ENCODE peak calls at places on chromosomes 2 and 18, in six cellular contexts. One of them, this sample, is unnamed.

GRCh38 chr2:105883911-105884694 is 139.4 kb downstream of the NCK2 start:
- DNase-seq in lower leg skin: no peak
- DNase-seq in neural crest cell: no peak
- DNase-seq in AG09319: no peak
- DNase-seq in heart left ventricle: no peak
- DNase-seq in endothelial cell: no peak
- DNase-seq in this sample: no peak

GRCh38 chr2:37378411-37378810 is 34.0 kb downstream of the QPCT start:
- DNase-seq in endothelial cell: no peak
- DNase-seq in AG09319: no peak
- DNase-seq in heart left ventricle: no peak
- DNase-seq in lower leg skin: peak
- DNase-seq in neural crest cell: no peak
- DNase-seq in this sample: peak

GRCh38 chr2:55090702-55091101 is 40.5 kb upstream of the RTN4 start:
- DNase-seq in neural crest cell: no peak
- DNase-seq in endothelial cell: no peak
- DNase-seq in AG09319: no peak
- DNase-seq in lower leg skin: no peak
- DNase-seq in heart left ventricle: no peak
- DNase-seq in this sample: no peak

GRCh38 chr2:127623388-127624320 is 22.3 kb upstream of the GPR17 start:
- DNase-seq in heart left ventricle: no peak
- DNase-seq in endothelial cell: no peak
- DNase-seq in lower leg skin: no peak
- DNase-seq in AG09319: no peak
- DNase-seq in neural crest cell: no peak
- DNase-seq in this sample: no peak

GRCh38 chr2:239716536-239717318 is 308.4 kb downstream of the NDUFA10 start:
- DNase-seq in endothelial cell: no peak
- DNase-seq in neural crest cell: no peak
- DNase-seq in heart left ventricle: no peak
- DNase-seq in lower leg skin: peak
- DNase-seq in AG09319: no peak
- DNase-seq in this sample: no peak

GRCh38 chr2:143955416-143956075 is 564.4 kb downstream of the ZEB2 start:
- DNase-seq in neural crest cell: no peak
- DNase-seq in endothelial cell: no peak
- DNase-seq in AG09319: no peak
- DNase-seq in lower leg skin: no peak
- DNase-seq in heart left ventricle: no peak
- DNase-seq in this sample: no peak

GRCh38 chr2:191976436-191976835 is 129.5 kb upstream of the CAVIN2 start:
- DNase-seq in lower leg skin: no peak
- DNase-seq in heart left ventricle: no peak
- DNase-seq in neural crest cell: no peak
- DNase-seq in AG09319: peak
- DNase-seq in endothelial cell: no peak
- DNase-seq in this sample: peak

GRCh38 chr2:204024503-204024902 is 87.9 kb downstream of the ICOS start:
- DNase-seq in neural crest cell: peak
- DNase-seq in heart left ventricle: no peak
- DNase-seq in AG09319: no peak
- DNase-seq in endothelial cell: peak
- DNase-seq in lower leg skin: no peak
- DNase-seq in this sample: peak

GRCh38 chr2:142694282-142694681 is 183.2 kb upstream of the KYNU start:
- DNase-seq in heart left ventricle: no peak
- DNase-seq in neural crest cell: no peak
- DNase-seq in AG09319: no peak
- DNase-seq in endothelial cell: no peak
- DNase-seq in lower leg skin: no peak
- DNase-seq in this sample: no peak

GRCh38 chr18:78736015-78736690 is 243.5 kb upstream of the SALL3 start:
- DNase-seq in AG09319: no peak
- DNase-seq in heart left ventricle: no peak
- DNase-seq in neural crest cell: no peak
- DNase-seq in lower leg skin: no peak
- DNase-seq in endothelial cell: no peak
- DNase-seq in this sample: no peak

GRCh38 chr18:24026457-24026856 is 11.9 kb downstream of the TTC39C start:
- DNase-seq in AG09319: no peak
- DNase-seq in heart left ventricle: no peak
- DNase-seq in neural crest cell: no peak
- DNase-seq in endothelial cell: no peak
- DNase-seq in lower leg skin: peak
- DNase-seq in this sample: no peak

GRCh38 chr2:230140667-230141066 is 71.9 kb upstream of the SLC16A14 start:
- DNase-seq in lower leg skin: no peak
- DNase-seq in neural crest cell: no peak
- DNase-seq in endothelial cell: no peak
- DNase-seq in heart left ventricle: no peak
- DNase-seq in AG09319: no peak
- DNase-seq in this sample: no peak

GRCh38 chr2:204109681-204110080 is 173.1 kb downstream of the ICOS start:
- DNase-seq in lower leg skin: no peak
- DNase-seq in neural crest cell: no peak
- DNase-seq in AG09319: no peak
- DNase-seq in heart left ventricle: no peak
- DNase-seq in endothelial cell: no peak
- DNase-seq in this sample: no peak

GRCh38 chr18:46060359-46060841 is 11.7 kb downstream of the PSTPIP2 start:
- DNase-seq in endothelial cell: no peak
- DNase-seq in neural crest cell: no peak
- DNase-seq in AG09319: no peak
- DNase-seq in lower leg skin: no peak
- DNase-seq in heart left ventricle: no peak
- DNase-seq in this sample: no peak

GRCh38 chr2:29071032-29071975 is 3.0 kb downstream of the PCARE start:
- DNase-seq in lower leg skin: no peak
- DNase-seq in heart left ventricle: no peak
- DNase-seq in neural crest cell: no peak
- DNase-seq in AG09319: no peak
- DNase-seq in endothelial cell: no peak
- DNase-seq in this sample: no peak

GRCh38 chr18:39173022-39173421 is 1607.4 kb upstream of the CELF4 start:
- DNase-seq in heart left ventricle: no peak
- DNase-seq in lower leg skin: no peak
- DNase-seq in neural crest cell: no peak
- DNase-seq in endothelial cell: no peak
- DNase-seq in AG09319: no peak
- DNase-seq in this sample: peak

GRCh38 chr2:219142329-219142728 is 18.3 kb downstream of the NHEJ1 start:
- DNase-seq in endothelial cell: no peak
- DNase-seq in lower leg skin: no peak
- DNase-seq in neural crest cell: no peak
- DNase-seq in AG09319: peak
- DNase-seq in heart left ventricle: no peak
- DNase-seq in this sample: peak

GRCh38 chr2:134245340-134245984 is 8.4 kb upstream of the MGAT5 start:
- DNase-seq in endothelial cell: peak
- DNase-seq in heart left ventricle: peak
- DNase-seq in lower leg skin: peak
- DNase-seq in neural crest cell: peak
- DNase-seq in AG09319: no peak
- DNase-seq in this sample: peak

GRCh38 chr18:24930478-24930877 is 421.5 kb downstream of the ZNF521 start:
- DNase-seq in endothelial cell: no peak
- DNase-seq in neural crest cell: no peak
- DNase-seq in lower leg skin: no peak
- DNase-seq in AG09319: no peak
- DNase-seq in heart left ventricle: no peak
- DNase-seq in this sample: no peak

GRCh38 chr2:179569834-179570233 is 291.6 kb downstream of the ZNF385B start:
- DNase-seq in lower leg skin: peak
- DNase-seq in heart left ventricle: no peak
- DNase-seq in endothelial cell: no peak
- DNase-seq in neural crest cell: no peak
- DNase-seq in AG09319: no peak
- DNase-seq in this sample: no peak

GRCh38 chr2:225177098-225177497 is 134.8 kb upstream of the DOCK10 start:
- DNase-seq in heart left ventricle: no peak
- DNase-seq in neural crest cell: no peak
- DNase-seq in lower leg skin: no peak
- DNase-seq in AG09319: peak
- DNase-seq in endothelial cell: no peak
- DNase-seq in this sample: no peak

GRCh38 chr2:26020214-26020613 is 13.7 kb upstream of the RAB10 start:
- DNase-seq in neural crest cell: no peak
- DNase-seq in heart left ventricle: no peak
- DNase-seq in endothelial cell: no peak
- DNase-seq in AG09319: no peak
- DNase-seq in lower leg skin: no peak
- DNase-seq in this sample: no peak

GRCh38 chr2:26024260-26024659 is 9.6 kb upstream of the RAB10 start:
- DNase-seq in neural crest cell: no peak
- DNase-seq in heart left ventricle: no peak
- DNase-seq in endothelial cell: no peak
- DNase-seq in AG09319: no peak
- DNase-seq in lower leg skin: no peak
- DNase-seq in this sample: no peak

DNA sequence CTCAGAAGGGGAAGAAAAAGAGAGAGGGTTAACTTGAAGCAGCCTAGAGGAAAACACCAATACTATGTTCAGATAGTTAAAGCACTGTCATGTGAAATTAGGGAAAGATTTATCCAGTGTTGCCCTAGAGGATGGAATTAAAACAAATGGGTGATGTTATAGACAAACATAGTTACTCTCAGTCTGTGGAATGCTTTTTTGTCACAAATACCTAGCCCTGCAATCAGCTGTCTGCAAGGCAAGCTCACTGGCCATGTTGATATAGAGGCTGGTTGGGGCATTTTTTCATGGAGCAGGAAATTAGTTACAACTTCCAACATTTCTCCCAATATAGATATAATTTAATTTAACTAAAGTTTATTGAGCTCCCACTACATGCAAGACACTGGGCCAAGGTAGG is 8.4 kb upstream of the RAB10 start:
- DNase-seq in endothelial cell: no peak
- DNase-seq in AG09319: no peak
- DNase-seq in lower leg skin: no peak
- DNase-seq in neural crest cell: no peak
- DNase-seq in heart left ventricle: no peak
- DNase-seq in this sample: no peak
- TF ChIP-seq CTCF in endothelial cell: no peak
- TF ChIP-seq CTCF in AG09319: no peak
- TF ChIP-seq CTCF in lower leg skin: no peak
- TF ChIP-seq CTCF in neural crest cell: no peak
- TF ChIP-seq CTCF in heart left ventricle: no peak
- TF ChIP-seq CTCF in this sample: no peak

DNA sequence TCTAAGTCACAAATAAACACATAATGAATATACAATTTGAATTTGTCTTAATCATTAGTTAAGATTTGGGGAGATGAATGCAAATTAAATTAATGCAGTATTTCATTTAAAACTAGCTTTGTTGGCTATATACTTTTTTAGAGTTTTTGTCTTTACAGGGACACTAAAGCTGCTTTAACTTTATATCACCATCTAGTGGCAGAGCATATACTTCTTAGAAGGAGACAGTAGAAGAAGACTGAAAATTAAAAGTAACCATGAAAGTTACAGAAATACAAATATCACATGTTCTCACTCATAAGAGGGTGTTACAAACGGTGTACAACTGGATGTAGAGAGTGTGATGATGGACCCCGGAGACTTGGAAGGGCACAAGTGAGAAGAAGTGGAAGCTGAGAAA is 268.3 kb upstream of the NETO1 start:
- DNase-seq in lower leg skin: no peak
- DNase-seq in endothelial cell: no peak
- DNase-seq in AG09319: no peak
- DNase-seq in neural crest cell: no peak
- DNase-seq in heart left ventricle: no peak
- DNase-seq in this sample: no peak
- TF ChIP-seq CTCF in lower leg skin: no peak
- TF ChIP-seq CTCF in endothelial cell: peak
- TF ChIP-seq CTCF in AG09319: peak
- TF ChIP-seq CTCF in neural crest cell: peak
- TF ChIP-seq CTCF in heart left ventricle: peak
- TF ChIP-seq CTCF in this sample: peak

GRCh38 chr18:9612215-9612830 is 2.0 kb downstream of the PPP4R1 start:
- DNase-seq in AG09319: no peak
- DNase-seq in neural crest cell: no peak
- DNase-seq in heart left ventricle: no peak
- DNase-seq in lower leg skin: no peak
- DNase-seq in endothelial cell: no peak
- DNase-seq in this sample: peak

GRCh38 chr18:9614401-9615279 is at the start of gene PPP4R1:
- DNase-seq in heart left ventricle: peak
- DNase-seq in endothelial cell: peak
- DNase-seq in neural crest cell: peak
- DNase-seq in AG09319: no peak
- DNase-seq in lower leg skin: peak
- DNase-seq in this sample: peak

GRCh38 chr18:9615280-9615797 is 980 bp upstream of the PPP4R1 start:
- DNase-seq in neural crest cell: no peak
- DNase-seq in heart left ventricle: no peak
- DNase-seq in AG09319: no peak
- DNase-seq in endothelial cell: no peak
- DNase-seq in lower leg skin: no peak
- DNase-seq in this sample: no peak

GRCh38 chr18:9612989-9613388 is 1.4 kb downstream of the PPP4R1 start:
- DNase-seq in heart left ventricle: no peak
- DNase-seq in AG09319: no peak
- DNase-seq in neural crest cell: no peak
- DNase-seq in endothelial cell: no peak
- DNase-seq in lower leg skin: no peak
- DNase-seq in this sample: no peak

GRCh38 chr18:9613550-9614400 is 584 bp downstream of the PPP4R1 start:
- DNase-seq in lower leg skin: peak
- DNase-seq in endothelial cell: peak
- DNase-seq in neural crest cell: peak
- DNase-seq in heart left ventricle: peak
- DNase-seq in AG09319: no peak
- DNase-seq in this sample: peak
- TF ChIP-seq CTCF in lower leg skin: no peak
- TF ChIP-seq CTCF in endothelial cell: no peak
- TF ChIP-seq CTCF in neural crest cell: no peak
- TF ChIP-seq CTCF in heart left ventricle: no peak
- TF ChIP-seq CTCF in AG09319: no peak
- TF ChIP-seq CTCF in this sample: no peak

DNA sequence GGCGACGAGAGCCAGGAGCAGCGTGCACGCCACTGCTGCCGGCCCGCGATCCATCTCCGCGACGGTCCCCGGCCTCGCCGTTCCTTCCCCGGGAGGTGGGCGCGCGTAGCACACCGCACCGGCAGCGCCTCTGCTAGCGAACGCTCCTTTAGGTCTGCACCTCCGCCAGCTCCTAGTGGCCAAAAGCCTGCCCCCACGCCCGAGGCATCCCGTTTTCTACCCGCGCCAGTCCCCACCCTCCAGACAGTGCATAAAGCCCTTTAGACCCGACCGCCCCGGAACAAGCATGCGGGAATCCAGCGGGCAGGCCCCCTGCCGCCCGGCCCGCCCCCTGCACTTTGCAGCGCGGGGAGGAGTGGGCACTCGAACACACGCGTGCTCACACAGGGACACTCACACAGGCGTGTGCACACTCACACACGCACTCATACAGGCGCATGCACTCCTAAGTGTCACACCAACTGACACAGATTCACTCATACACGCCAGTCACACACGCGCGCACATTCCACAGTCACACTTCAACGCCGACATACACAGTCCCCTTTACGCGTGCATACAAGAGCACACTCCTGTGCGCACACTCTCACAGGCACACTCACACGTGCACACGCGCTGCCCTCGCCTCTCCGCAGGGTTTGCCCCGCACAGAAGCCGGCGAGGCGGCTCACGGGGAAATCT is at the start of gene LRP2:
- DNase-seq in heart left ventricle: no peak
- DNase-seq in lower leg skin: no peak
- DNase-seq in neural crest cell: peak
- DNase-seq in endothelial cell: peak
- DNase-seq in AG09319: no peak
- DNase-seq in this sample: peak
- TF ChIP-seq CTCF in heart left ventricle: no peak
- TF ChIP-seq CTCF in lower leg skin: no peak
- TF ChIP-seq CTCF in neural crest cell: peak
- TF ChIP-seq CTCF in endothelial cell: no peak
- TF ChIP-seq CTCF in AG09319: no peak
- TF ChIP-seq CTCF in this sample: no peak